ENCODE peak calls at places on chromosomes 3 and 15, in seven cellular contexts. One of them, this sample, is unnamed.

GRCh38 chr15:23539892-23540291 is 25.6 kb upstream of the MKRN3 start:
- DNase-seq in Peyer's patch: no peak
- DNase-seq in ovary: no peak
- DNase-seq in OCI-LY7: no peak
- DNase-seq in uterus: no peak
- DNase-seq in breast epithelium: no peak
- DNase-seq in left lung: no peak
- DNase-seq in this sample: no peak

GRCh38 chr3:161508852-161509477 is 12.4 kb downstream of the OTOL1 start:
- DNase-seq in uterus: no peak
- DNase-seq in breast epithelium: no peak
- DNase-seq in Peyer's patch: no peak
- DNase-seq in left lung: no peak
- DNase-seq in OCI-LY7: peak; percentile 27
- DNase-seq in ovary: no peak
- DNase-seq in this sample: no peak

GRCh38 chr3:148955544-148956346 is 35.6 kb upstream of the GYG1 start:
- DNase-seq in breast epithelium: no peak
- DNase-seq in uterus: peak; percentile 88
- DNase-seq in OCI-LY7: peak; percentile 70
- DNase-seq in left lung: peak; percentile 35
- DNase-seq in ovary: peak; percentile 79
- DNase-seq in Peyer's patch: no peak
- DNase-seq in this sample: peak; percentile 25

GRCh38 chr15:23855947-23856346 is 168.8 kb upstream of the NDN start:
- DNase-seq in OCI-LY7: no peak
- DNase-seq in breast epithelium: no peak
- DNase-seq in uterus: no peak
- DNase-seq in ovary: no peak
- DNase-seq in Peyer's patch: no peak
- DNase-seq in left lung: no peak
- DNase-seq in this sample: no peak

GRCh38 chr15:40338921-40339620 is 1.7 kb downstream of the CCDC9B start:
- DNase-seq in breast epithelium: no peak
- DNase-seq in ovary: no peak
- DNase-seq in Peyer's patch: no peak
- DNase-seq in left lung: no peak
- DNase-seq in uterus: peak; percentile 62
- DNase-seq in OCI-LY7: no peak
- DNase-seq in this sample: no peak

GRCh38 chr3:32646761-32647160 is 38.2 kb upstream of the CNOT10 start:
- DNase-seq in uterus: no peak
- DNase-seq in Peyer's patch: no peak
- DNase-seq in breast epithelium: no peak
- DNase-seq in ovary: no peak
- DNase-seq in left lung: no peak
- DNase-seq in OCI-LY7: no peak
- DNase-seq in this sample: no peak

GRCh38 chr3:157119369-157119951 is 40.5 kb downstream of the CCNL1 start:
- DNase-seq in OCI-LY7: no peak
- DNase-seq in ovary: no peak
- DNase-seq in breast epithelium: no peak
- DNase-seq in uterus: no peak
- DNase-seq in Peyer's patch: no peak
- DNase-seq in left lung: no peak
- DNase-seq in this sample: no peak

GRCh38 chr3:178137206-178137605 is 399.0 kb upstream of the KCNMB2 start:
- DNase-seq in left lung: no peak
- DNase-seq in OCI-LY7: no peak
- DNase-seq in ovary: no peak
- DNase-seq in Peyer's patch: no peak
- DNase-seq in breast epithelium: no peak
- DNase-seq in uterus: no peak
- DNase-seq in this sample: no peak

GRCh38 chr3:1830851-1831250 is 267.8 kb upstream of the CNTN4 start:
- DNase-seq in ovary: no peak
- DNase-seq in breast epithelium: no peak
- DNase-seq in left lung: no peak
- DNase-seq in Peyer's patch: no peak
- DNase-seq in uterus: no peak
- DNase-seq in OCI-LY7: no peak
- DNase-seq in this sample: no peak

GRCh38 chr15:92803852-92804609 is 96.1 kb upstream of the CHD2 start:
- DNase-seq in uterus: peak; percentile 88
- DNase-seq in ovary: peak; percentile 80
- DNase-seq in breast epithelium: peak; percentile 69
- DNase-seq in Peyer's patch: peak; percentile 23
- DNase-seq in OCI-LY7: no peak
- DNase-seq in left lung: peak; percentile 91
- DNase-seq in this sample: peak; percentile 95

GRCh38 chr3:144502398-144502797 is 530.8 kb downstream of the DIPK2A start:
- DNase-seq in Peyer's patch: no peak
- DNase-seq in OCI-LY7: no peak
- DNase-seq in breast epithelium: no peak
- DNase-seq in ovary: no peak
- DNase-seq in left lung: no peak
- DNase-seq in uterus: no peak
- DNase-seq in this sample: no peak

GRCh38 chr15:57649138-57649537 is 57.4 kb upstream of the POLR2M start:
- DNase-seq in uterus: no peak
- DNase-seq in left lung: no peak
- DNase-seq in breast epithelium: no peak
- DNase-seq in ovary: no peak
- DNase-seq in OCI-LY7: no peak
- DNase-seq in Peyer's patch: no peak
- DNase-seq in this sample: no peak

GRCh38 chr15:52183562-52184173 is 7.5 kb downstream of the GNB5 start:
- DNase-seq in breast epithelium: no peak
- DNase-seq in Peyer's patch: peak; percentile 32
- DNase-seq in ovary: peak; percentile 75
- DNase-seq in OCI-LY7: peak; percentile 75
- DNase-seq in left lung: no peak
- DNase-seq in uterus: no peak
- DNase-seq in this sample: peak; percentile 32

GRCh38 chr3:18438586-18438985 is 13.4 kb upstream of the SATB1 start:
- DNase-seq in left lung: peak; percentile 22
- DNase-seq in uterus: no peak
- DNase-seq in Peyer's patch: peak; percentile 64
- DNase-seq in OCI-LY7: peak; percentile 33
- DNase-seq in breast epithelium: no peak
- DNase-seq in ovary: no peak
- DNase-seq in this sample: no peak

GRCh38 chr3:52056521-52056967 is at the start of gene DUSP7:
- DNase-seq in uterus: peak; percentile 52
- DNase-seq in breast epithelium: no peak
- DNase-seq in OCI-LY7: peak; percentile 84
- DNase-seq in ovary: peak; percentile 73
- DNase-seq in Peyer's patch: peak; percentile 67
- DNase-seq in left lung: peak; percentile 73
- DNase-seq in this sample: peak; percentile 58

GRCh38 chr3:157531301-157531660 is 28.1 kb upstream of the VEPH1 start:
- DNase-seq in uterus: no peak
- DNase-seq in Peyer's patch: no peak
- DNase-seq in left lung: no peak
- DNase-seq in breast epithelium: no peak
- DNase-seq in OCI-LY7: no peak
- DNase-seq in ovary: no peak
- DNase-seq in this sample: no peak

GRCh38 chr3:64216706-64217105 is 8.6 kb downstream of the PRICKLE2 start:
- DNase-seq in left lung: no peak
- DNase-seq in ovary: no peak
- DNase-seq in OCI-LY7: no peak
- DNase-seq in uterus: peak; percentile 45
- DNase-seq in Peyer's patch: no peak
- DNase-seq in breast epithelium: no peak
- DNase-seq in this sample: no peak

GRCh38 chr3:184796551-184796950 is 15.4 kb upstream of the VPS8 start:
- DNase-seq in Peyer's patch: no peak
- DNase-seq in OCI-LY7: no peak
- DNase-seq in uterus: no peak
- DNase-seq in breast epithelium: no peak
- DNase-seq in left lung: no peak
- DNase-seq in ovary: no peak
- DNase-seq in this sample: no peak

GRCh38 chr3:44918581-44918980 is 44.2 kb downstream of the TGM4 start:
- DNase-seq in breast epithelium: no peak
- DNase-seq in uterus: no peak
- DNase-seq in ovary: no peak
- DNase-seq in OCI-LY7: no peak
- DNase-seq in left lung: no peak
- DNase-seq in Peyer's patch: no peak
- DNase-seq in this sample: no peak

GRCh38 chr3:44915702-44916438 is 41.5 kb downstream of the TGM4 start:
- DNase-seq in uterus: no peak
- DNase-seq in breast epithelium: no peak
- DNase-seq in left lung: no peak
- DNase-seq in OCI-LY7: no peak
- DNase-seq in ovary: no peak
- DNase-seq in Peyer's patch: no peak
- DNase-seq in this sample: no peak

GRCh38 chr3:44913868-44914468 is 39.6 kb downstream of the TGM4 start:
- DNase-seq in Peyer's patch: peak; percentile 44
- DNase-seq in left lung: peak; percentile 64
- DNase-seq in OCI-LY7: peak; percentile 69
- DNase-seq in breast epithelium: no peak
- DNase-seq in uterus: peak; percentile 32
- DNase-seq in ovary: peak; percentile 34
- DNase-seq in this sample: peak; percentile 76

GRCh38 chr3:44918087-44918486 is 43.7 kb downstream of the TGM4 start:
- DNase-seq in ovary: no peak
- DNase-seq in uterus: no peak
- DNase-seq in left lung: no peak
- DNase-seq in Peyer's patch: no peak
- DNase-seq in breast epithelium: no peak
- DNase-seq in OCI-LY7: no peak
- DNase-seq in this sample: no peak

GRCh38 chr3:44914936-44915335 is 40.5 kb downstream of the TGM4 start:
- DNase-seq in left lung: no peak
- DNase-seq in ovary: no peak
- DNase-seq in breast epithelium: no peak
- DNase-seq in OCI-LY7: peak; percentile 17
- DNase-seq in uterus: no peak
- DNase-seq in Peyer's patch: no peak
- DNase-seq in this sample: peak; percentile 48
- TF ChIP-seq CTCF in left lung: no peak
- TF ChIP-seq CTCF in ovary: no peak
- TF ChIP-seq CTCF in breast epithelium: no peak
- TF ChIP-seq CTCF in OCI-LY7: peak; percentile 71
- TF ChIP-seq CTCF in uterus: no peak
- TF ChIP-seq CTCF in Peyer's patch: no peak
- TF ChIP-seq CTCF in this sample: peak; percentile 37

DNA sequence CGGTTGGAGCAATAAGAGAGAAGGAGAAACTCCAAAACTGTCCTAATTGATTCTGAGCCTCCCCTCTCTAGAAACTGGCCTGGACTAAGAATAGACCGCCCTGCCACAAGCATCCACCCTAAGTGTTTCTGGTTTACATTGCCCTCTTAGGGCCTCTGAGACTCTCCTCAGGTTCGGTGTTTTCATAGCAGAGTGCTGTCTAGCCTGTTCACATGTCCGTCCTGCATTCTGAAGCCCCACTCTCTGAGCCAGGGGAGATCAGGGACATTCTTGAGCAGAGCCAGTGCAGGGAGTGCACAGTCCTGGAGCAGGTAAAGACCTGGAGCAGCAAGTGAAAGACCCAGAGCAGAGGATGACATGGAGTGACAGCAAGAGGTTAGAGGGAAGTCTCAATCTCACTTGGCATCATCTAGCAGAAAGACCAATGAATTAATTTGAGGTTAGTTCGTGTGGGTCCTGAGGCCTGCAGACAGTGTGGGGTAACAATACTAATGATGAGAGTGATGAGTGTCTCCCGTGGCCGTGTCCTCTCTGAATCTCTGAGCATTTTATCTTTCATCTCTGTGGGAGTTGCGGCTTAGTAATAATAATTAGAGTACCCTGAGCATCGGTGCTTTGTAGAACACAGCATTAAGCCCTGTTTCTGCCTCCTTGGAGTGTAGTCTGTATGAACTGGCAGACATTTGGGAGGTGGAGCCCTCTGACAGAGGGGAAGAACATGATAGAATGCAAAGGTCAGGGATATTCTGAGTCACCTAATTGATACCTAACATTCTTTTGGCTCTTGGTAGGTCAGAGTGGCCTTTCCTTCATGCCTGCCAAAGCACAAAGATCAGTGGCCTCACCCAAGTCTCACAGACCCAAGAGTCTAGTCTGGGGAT is 24.6 kb downstream of the MAPKBP1 start:
- DNase-seq in Peyer's patch: no peak
- DNase-seq in breast epithelium: no peak
- DNase-seq in left lung: no peak
- DNase-seq in uterus: no peak
- DNase-seq in ovary: no peak
- DNase-seq in OCI-LY7: no peak
- DNase-seq in this sample: no peak
- H3K4me1 ChIP-seq in Peyer's patch: no peaks in the 10 kb centered on the region
- H3K4me1 ChIP-seq in breast epithelium: peaks cover 10% of the 10 kb centered on the region
- H3K4me1 ChIP-seq in left lung: peaks cover 4% of the 10 kb centered on the region
- H3K4me1 ChIP-seq in uterus: no peaks in the 10 kb centered on the region
- H3K4me1 ChIP-seq in ovary: peaks cover 9% of the 10 kb centered on the region
- H3K4me1 ChIP-seq in OCI-LY7: peaks cover 34% of the 10 kb centered on the region
- H3K4me1 ChIP-seq in this sample: peaks cover 30% of the 10 kb centered on the region

DNA sequence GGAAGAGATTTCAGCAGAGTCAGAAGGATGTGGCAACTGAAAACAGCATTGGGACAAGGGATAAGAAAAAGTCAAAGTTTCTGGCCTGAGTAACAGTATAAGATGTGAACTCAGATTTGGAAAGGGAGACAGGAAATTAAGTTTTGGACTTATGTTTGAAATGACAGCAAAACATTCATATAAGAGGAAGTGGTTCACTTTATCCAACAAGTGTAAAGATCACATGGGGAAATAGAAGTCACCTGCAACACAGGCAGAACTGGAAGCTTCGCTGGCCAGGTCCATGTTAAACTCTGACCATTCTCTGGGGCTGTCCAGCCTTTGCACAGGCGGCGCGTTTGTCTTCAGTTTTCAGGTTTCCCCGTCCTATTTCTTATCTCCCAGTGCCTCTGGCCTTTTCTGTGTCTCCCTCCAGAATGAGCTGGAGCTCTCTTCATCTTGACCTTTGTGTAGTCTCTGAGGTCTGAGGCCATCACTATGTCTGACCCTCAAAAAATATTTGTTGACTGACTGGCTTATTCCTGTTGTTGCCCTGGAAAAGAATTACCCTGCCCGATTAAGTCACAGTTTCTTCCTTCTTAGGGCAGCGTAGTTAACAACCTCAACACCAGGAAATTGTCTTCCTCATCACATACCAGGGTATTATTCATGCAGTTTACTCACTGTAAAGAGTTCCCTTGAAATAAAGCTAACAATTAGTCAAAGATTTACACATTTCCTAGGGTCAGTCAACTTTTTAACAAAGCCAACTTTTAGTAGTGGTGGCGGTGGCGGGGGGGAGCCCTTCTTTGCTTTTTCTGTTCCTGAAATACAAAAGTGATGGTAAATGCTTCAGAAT is 1.0 kb upstream of the RASA2 start:
- DNase-seq in breast epithelium: no peak
- DNase-seq in Peyer's patch: peak; percentile 29
- DNase-seq in OCI-LY7: peak; percentile 41
- DNase-seq in ovary: no peak
- DNase-seq in uterus: no peak
- DNase-seq in left lung: no peak
- DNase-seq in this sample: no peak
- H3K4me3 ChIP-seq in breast epithelium: peak overlapping the region; percentile 88
- H3K4me3 ChIP-seq in Peyer's patch: peak overlapping the region; percentile 80
- H3K4me3 ChIP-seq in OCI-LY7: peak overlapping the region; percentile 63
- H3K4me3 ChIP-seq in ovary: no peak overlapping the region
- H3K4me3 ChIP-seq in uterus: no peak overlapping the region
- H3K4me3 ChIP-seq in left lung: no peak overlapping the region
- H3K4me3 ChIP-seq in this sample: peak overlapping the region; percentile 97

GRCh38 chr15:89321521-89322410 is 12.9 kb downstream of the POLG start:
- DNase-seq in Peyer's patch: no peak
- DNase-seq in OCI-LY7: no peak
- DNase-seq in ovary: no peak
- DNase-seq in uterus: no peak
- DNase-seq in breast epithelium: no peak
- DNase-seq in left lung: no peak
- DNase-seq in this sample: no peak
- TF ChIP-seq CTCF in Peyer's patch: no peak
- TF ChIP-seq CTCF in OCI-LY7: peak; percentile 42
- TF ChIP-seq CTCF in ovary: no peak
- TF ChIP-seq CTCF in uterus: no peak
- TF ChIP-seq CTCF in breast epithelium: no peak
- TF ChIP-seq CTCF in left lung: no peak
- TF ChIP-seq CTCF in this sample: no peak

This sample was measured in adrenal gland.